ENCODE peak calls at places on chromosomes 13 and 19, in seven cellular contexts. W, D, R, G, A, V and K are unnamed samples. For H3K4me1, the result is how much of the 10 kb centered on the place peaks cover.

GRCh38 chr13:36904219-36904618 is 15.8 kb downstream of the SMAD9 start:
- DNase-seq in W (peak), D (no peak), R (no peak), G (no peak), A (no peak), V (no peak), K (no peak)

GRCh38 chr13:46124531-46124966 is 19.7 kb upstream of the CPB2 start:
- DNase-seq in W (no peak), D (no peak), R (no peak), G (no peak), A (no peak), V (no peak), K (no peak)

GRCh38 chr19:58229255-58229639 is 533 bp downstream of the ZNF544 start:
- DNase-seq in W (no peak), D (no peak), R (no peak), G (no peak), A (no peak), V (no peak), K (peak)

GRCh38 chr13:107421951-107422350 is 793.4 kb downstream of the LIG4 start:
- DNase-seq in W (no peak), D (no peak), R (no peak), G (no peak), A (no peak), V (no peak), K (no peak)

GRCh38 chr19:30807263-30807662 is 435.1 kb downstream of the ZNF536 start:
- DNase-seq in W (no peak), D (no peak), R (no peak), G (no peak), A (no peak), V (no peak), K (no peak)

GRCh38 chr19:8305798-8306197 is 2.4 kb downstream of the CD320 start:
- DNase-seq in W (peak), D (peak), R (no peak), G (no peak), A (peak), V (no peak), K (no peak)

GRCh38 chr19:51632126-51632525 is 1.9 kb upstream of the SIGLEC5 start:
- DNase-seq in W (no peak), D (no peak), R (no peak), G (no peak), A (no peak), V (no peak), K (peak)

GRCh38 chr19:42255766-42256750 is 1.1 kb upstream of the ERF start:
- DNase-seq in W (peak), D (no peak), R (peak), G (peak), A (no peak), V (peak), K (no peak)

GRCh38 chr19:52988506-52988905 is 25.2 kb upstream of the ERVV-1 start:
- DNase-seq in W (no peak), D (no peak), R (no peak), G (no peak), A (no peak), V (no peak), K (no peak)

GRCh38 chr19:54435551-54436016 is 13.4 kb upstream of the LENG8 start:
- DNase-seq in W (no peak), D (no peak), R (peak), G (no peak), A (no peak), V (no peak), K (no peak)

GRCh38 chr19:38274734-38275133 is 10.4 kb downstream of the SPINT2 start:
- DNase-seq in W (peak), D (no peak), R (no peak), G (peak), A (no peak), V (no peak), K (no peak)

GRCh38 chr19:15280048-15280725 is 47.9 kb upstream of the EPHX3 start:
- DNase-seq in W (no peak), D (peak), R (no peak), G (no peak), A (no peak), V (no peak), K (no peak)

GRCh38 chr19:15283141-15283885 is 49.0 kb downstream of the BRD4 start:
- DNase-seq in W (no peak), D (peak), R (no peak), G (no peak), A (no peak), V (no peak), K (no peak)

GRCh38 chr19:15280915-15281683 is 48.9 kb upstream of the EPHX3 start:
- DNase-seq in W (peak), D (peak), R (no peak), G (peak), A (peak), V (peak), K (peak)

GRCh38 chr19:15284091-15284490 is 48.2 kb downstream of the BRD4 start:
- DNase-seq in W (no peak), D (no peak), R (no peak), G (no peak), A (no peak), V (no peak), K (no peak)

DNA sequence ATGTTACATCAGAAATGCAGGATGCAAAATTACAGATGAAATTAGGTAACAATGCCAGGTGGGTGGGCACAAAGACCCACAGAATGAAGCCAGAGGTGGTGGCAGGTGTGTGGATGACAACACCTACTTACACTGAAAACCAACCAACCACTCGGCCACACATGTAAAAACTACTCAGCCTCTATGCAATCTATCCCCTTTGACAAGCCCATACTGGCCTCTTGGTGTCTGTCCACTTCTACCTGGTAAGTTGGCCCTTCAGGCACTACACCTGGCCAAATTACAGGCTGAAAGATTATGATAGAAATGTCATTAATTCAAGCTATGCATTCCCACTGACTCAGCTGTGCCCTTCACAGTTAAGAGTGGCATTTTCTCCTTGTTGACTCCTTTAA is 50.0 kb downstream of the BRD4 start:
- DNase-seq in W (no peak), D (no peak), R (no peak), G (no peak), A (no peak), V (no peak), K (no peak)
- H3K4me1 ChIP-seq in W (under half), D (under half), R (half or more), G (half or more), A (half or more), V (half or more), K (half or more)

DNA sequence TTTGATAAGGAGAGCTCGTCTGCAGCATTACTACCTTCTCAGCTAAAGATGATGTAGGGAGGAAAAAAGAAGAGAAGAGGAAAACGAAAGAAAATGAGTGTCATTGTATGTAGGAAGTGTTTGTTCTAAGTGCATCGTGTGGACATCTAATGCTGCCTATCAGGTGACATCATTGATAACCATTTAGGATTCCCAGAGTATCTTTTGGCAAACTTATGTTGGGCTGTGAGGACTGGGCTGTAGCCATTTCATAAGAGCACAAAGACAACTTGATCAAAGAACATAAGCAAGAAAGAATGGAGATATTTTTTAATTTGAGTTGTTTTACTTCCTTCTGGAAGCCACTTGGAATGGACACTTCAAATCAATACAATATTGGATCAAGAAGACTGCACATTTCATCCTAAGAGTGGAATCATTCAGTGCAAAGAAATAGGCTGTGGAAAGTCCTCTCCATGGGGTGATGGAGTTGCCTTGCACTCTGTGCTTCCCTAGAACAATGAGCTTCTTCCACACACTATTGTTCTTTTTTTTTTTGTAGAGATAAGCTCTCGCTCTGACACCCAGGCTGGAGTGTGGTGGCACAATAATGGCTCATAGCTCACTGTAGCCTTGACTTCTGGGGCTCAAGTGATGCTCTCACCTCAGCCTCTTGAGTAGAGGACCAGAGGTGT is 52.4 kb upstream of the UBL3 start:
- DNase-seq in W (no peak), D (no peak), R (no peak), G (no peak), A (no peak), V (no peak), K (no peak)
- TF ChIP-seq CTCF in W (no peak), D (no peak), R (no peak), G (no peak), A (no peak), V (no peak), K (no peak)

GRCh38 chr13:30026093-30026492 is 175.7 kb upstream of the UBL3 start:
- DNase-seq in W (no peak), D (no peak), R (no peak), G (no peak), A (peak), V (no peak), K (no peak)

GRCh38 chr13:30022796-30023195 is 172.4 kb upstream of the UBL3 start:
- DNase-seq in W (no peak), D (no peak), R (no peak), G (no peak), A (no peak), V (no peak), K (peak)

GRCh38 chr13:30027569-30028455 is 177.4 kb upstream of the UBL3 start:
- DNase-seq in W (no peak), D (no peak), R (no peak), G (no peak), A (no peak), V (no peak), K (no peak)

GRCh38 chr13:30026909-30027308 is 176.5 kb upstream of the UBL3 start:
- DNase-seq in W (no peak), D (no peak), R (no peak), G (no peak), A (no peak), V (no peak), K (no peak)

DNA sequence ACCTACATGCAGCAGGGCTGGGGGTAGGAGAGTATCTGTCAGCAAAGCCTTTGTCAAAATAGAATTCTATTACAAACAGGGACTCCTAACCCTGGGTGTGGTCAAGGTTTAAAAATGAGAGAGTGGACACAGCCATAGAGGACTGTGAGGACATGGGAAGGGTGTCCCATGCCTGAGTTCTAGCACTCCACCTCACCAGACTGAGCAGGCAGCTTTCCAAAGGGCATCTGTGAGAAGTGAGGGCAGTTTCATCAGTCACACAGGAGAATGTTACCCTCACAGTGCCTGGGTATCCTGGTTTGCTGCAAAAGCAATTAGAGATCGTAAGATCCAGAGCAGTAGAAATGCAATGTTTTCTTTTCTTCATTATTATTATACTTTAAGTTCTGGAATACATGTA is 174.9 kb upstream of the UBL3 start:
- DNase-seq in W (no peak), D (no peak), R (no peak), G (no peak), A (no peak), V (no peak), K (no peak)
- H3K4me1 ChIP-seq in W (under half), D (under half), R (under half), G (under half), A (under half), V (under half), K (half or more)

DNA sequence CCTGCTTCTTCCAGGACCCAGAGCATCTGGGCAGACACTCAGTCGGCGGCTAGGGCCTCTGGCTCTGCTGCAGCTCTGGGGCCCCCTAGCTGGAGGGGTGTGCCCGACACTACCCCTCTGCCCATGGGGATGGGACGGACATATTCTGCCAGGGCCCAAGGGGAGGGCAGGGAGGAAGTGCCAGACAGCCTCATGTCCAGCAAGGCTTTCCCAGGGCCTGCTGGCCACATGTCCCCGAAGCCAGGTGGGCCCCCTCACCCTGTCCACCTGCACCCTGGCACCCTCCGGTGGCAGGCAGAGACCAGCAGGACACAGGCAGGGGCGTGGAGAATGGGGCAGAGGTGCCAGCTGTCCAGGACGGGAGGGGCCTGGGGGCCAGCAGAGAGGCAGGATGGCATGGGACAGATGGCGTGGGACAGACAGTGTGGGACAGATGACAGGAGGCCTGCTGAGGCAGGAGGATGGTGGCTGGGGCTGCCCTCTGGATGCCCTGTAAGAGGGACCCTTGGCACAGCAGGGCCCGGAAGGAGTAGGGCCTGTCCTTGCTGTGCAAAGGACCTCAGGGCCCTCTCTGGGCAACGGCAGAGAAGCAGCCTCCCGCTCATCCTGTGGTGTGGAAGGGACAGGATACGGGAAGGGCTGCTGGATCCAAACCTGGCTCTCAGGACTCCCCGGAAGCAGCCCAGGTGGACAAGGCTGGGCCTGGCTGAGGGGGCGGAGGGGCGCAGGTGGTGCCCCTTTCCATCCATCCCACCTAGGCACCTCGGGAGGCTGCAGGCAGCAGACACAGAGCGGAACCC is 29.1 kb downstream of the CEBPG start:
- DNase-seq in W (no peak), D (no peak), R (peak), G (no peak), A (no peak), V (peak), K (peak)
- TF ChIP-seq CTCF in W (no peak), D (peak), R (no peak), G (no peak), A (no peak), V (no peak), K (peak)

DNA sequence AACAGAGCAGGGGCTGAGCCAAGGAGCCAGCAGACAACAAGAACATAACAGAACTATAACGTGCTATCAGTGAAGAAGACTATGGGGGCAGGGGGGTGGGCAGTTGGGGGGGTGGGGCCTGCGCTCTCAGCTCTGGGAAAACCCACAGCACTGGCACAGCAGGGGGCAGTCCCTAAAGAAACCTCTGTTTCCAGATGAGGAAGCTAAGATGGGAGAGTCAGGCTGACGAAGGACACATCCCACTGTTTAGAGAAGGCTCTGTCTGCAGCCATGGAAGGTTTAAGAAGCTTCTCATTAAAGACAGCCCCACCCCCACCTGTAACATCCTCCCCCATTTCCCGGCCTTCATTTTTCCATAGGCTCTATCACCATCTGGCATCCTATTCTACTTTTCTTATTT is 7.1 kb upstream of the DOCK9 start:
- DNase-seq in W (no peak), D (no peak), R (no peak), G (no peak), A (no peak), V (no peak), K (no peak)
- H3K4me1 ChIP-seq in W (under half), D (under half), R (under half), G (under half), A (under half), V (under half), K (under half)

GRCh38 chr19:15759962-15760565 is 22.3 kb downstream of the OR10H3 start:
- DNase-seq in W (peak), D (no peak), R (no peak), G (no peak), A (no peak), V (no peak), K (peak)
- TF ChIP-seq CTCF in W (peak), D (peak), R (no peak), G (no peak), A (no peak), V (no peak), K (peak)

GRCh38 chr19:17436874-17437267 is 11.6 kb downstream of the TMEM221 start:
- DNase-seq in W (no peak), D (no peak), R (no peak), G (no peak), A (no peak), V (no peak), K (no peak)

GRCh38 chr19:17429661-17430101 is 9.8 kb downstream of the MVB12A start:
- DNase-seq in W (no peak), D (no peak), R (no peak), G (no peak), A (peak), V (no peak), K (no peak)

GRCh38 chr19:17436094-17436873 is 12.2 kb downstream of the TMEM221 start:
- DNase-seq in W (no peak), D (no peak), R (no peak), G (no peak), A (no peak), V (no peak), K (no peak)

GRCh38 chr19:17431417-17431816 is 11.6 kb downstream of the MVB12A start:
- DNase-seq in W (no peak), D (no peak), R (no peak), G (no peak), A (no peak), V (no peak), K (no peak)

GRCh38 chr19:17435218-17435617 is 13.2 kb downstream of the TMEM221 start:
- DNase-seq in W (no peak), D (no peak), R (no peak), G (no peak), A (no peak), V (no peak), K (no peak)
- H3K4me1 ChIP-seq in W (under half), D (under half), R (under half), G (under half), A (under half), V (under half), K (under half)

DNA sequence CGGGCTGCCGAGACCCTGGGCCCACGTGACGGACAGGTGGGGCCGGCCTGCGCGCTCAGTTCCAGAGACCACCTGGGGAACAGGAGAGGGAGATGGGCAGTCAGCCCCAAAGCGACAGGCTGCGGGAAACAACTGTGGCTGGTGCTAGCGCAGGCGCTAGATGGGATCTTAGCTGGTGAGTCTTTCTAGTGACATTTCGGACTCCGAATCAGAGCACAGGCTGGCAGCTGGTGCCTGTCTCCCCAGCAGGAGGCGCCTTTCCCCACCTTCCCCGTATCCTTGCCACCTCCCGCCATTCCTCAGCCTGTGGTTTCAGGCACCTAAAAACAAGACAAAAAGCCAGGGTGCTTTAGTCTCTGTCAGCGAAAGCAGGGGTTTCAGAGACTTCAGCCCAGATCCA is 19.4 kb upstream of the RANBP3 start:
- DNase-seq in W (no peak), D (no peak), R (no peak), G (no peak), A (no peak), V (no peak), K (no peak)
- TF ChIP-seq CTCF in W (no peak), D (no peak), R (no peak), G (no peak), A (no peak), V (no peak), K (no peak)

GRCh38 chr13:41059896-41060722 is 1.2 kb upstream of the WBP4 start:
- DNase-seq in W (peak), D (peak), R (peak), G (peak), A (peak), V (peak), K (peak)

GRCh38 chr13:41061075-41061913 is at the start of gene WBP4:
- DNase-seq in W (peak), D (peak), R (peak), G (peak), A (peak), V (peak), K (peak)

GRCh38 chr13:41060723-41061074 is 610 bp upstream of the WBP4 start:
- DNase-seq in W (peak), D (peak), R (no peak), G (peak), A (peak), V (peak), K (peak)

GRCh38 chr13:41064493-41064892 is 3.2 kb downstream of the WBP4 start:
- DNase-seq in W (no peak), D (no peak), R (no peak), G (no peak), A (no peak), V (no peak), K (no peak)

GRCh38 chr13:41061914-41062837 is 867 bp downstream of the WBP4 start:
- DNase-seq in W (no peak), D (peak), R (no peak), G (no peak), A (peak), V (no peak), K (no peak)
- H3K4me1 ChIP-seq in W (under half), D (under half), R (half or more), G (under half), A (under half), V (under half), K (under half)

GRCh38 chr19:1474011-1474764 is 4.8 kb downstream of the C19orf25 start:
- DNase-seq in W (no peak), D (no peak), R (no peak), G (no peak), A (no peak), V (no peak), K (no peak)
- TF ChIP-seq CTCF in W (no peak), D (no peak), R (no peak), G (no peak), A (no peak), V (no peak), K (no peak)